ENCODE peak calls at places on chromosome 6, in nine cellular contexts. One of them, this sample, is unnamed.

GRCh38 chr6:27772261-27773001 is 139.8 kb downstream of the OR2B2 start:
- DNase-seq in NCI-H526 treated with DMSO at 0.1 percent for 48 hours: peak; percentile 56
- DNase-seq in activated CD8-positive, alpha-beta memory T cell treated with anti-CD3 and anti-CD28 coated beads for 1 hour: no peak
- DNase-seq in A549: peak; percentile 58
- DNase-seq in neural crest cell: peak; percentile 89
- DNase-seq in AG04450: peak; percentile 66
- DNase-seq in nucleus accumbens: peak; percentile 47
- DNase-seq in Ammon's horn: peak; percentile 86
- DNase-seq in effector CD4-positive, alpha-beta T cell: peak; percentile 80
- DNase-seq in this sample: peak; percentile 88

GRCh38 chr6:45554596-45554995 is 176.9 kb upstream of the SUPT3H start:
- DNase-seq in Ammon's horn: no peak
- DNase-seq in NCI-H526 treated with DMSO at 0.1 percent for 48 hours: no peak
- DNase-seq in AG04450: no peak
- DNase-seq in nucleus accumbens: no peak
- DNase-seq in A549: no peak
- DNase-seq in neural crest cell: no peak
- DNase-seq in activated CD8-positive, alpha-beta memory T cell treated with anti-CD3 and anti-CD28 coated beads for 1 hour: no peak
- DNase-seq in effector CD4-positive, alpha-beta T cell: no peak
- DNase-seq in this sample: no peak

GRCh38 chr6:125953502-125953875 is 3.1 kb upstream of the HINT3 start:
- DNase-seq in A549: no peak
- DNase-seq in effector CD4-positive, alpha-beta T cell: no peak
- DNase-seq in activated CD8-positive, alpha-beta memory T cell treated with anti-CD3 and anti-CD28 coated beads for 1 hour: no peak
- DNase-seq in AG04450: no peak
- DNase-seq in nucleus accumbens: no peak
- DNase-seq in NCI-H526 treated with DMSO at 0.1 percent for 48 hours: peak; percentile 52
- DNase-seq in neural crest cell: no peak
- DNase-seq in Ammon's horn: no peak
- DNase-seq in this sample: no peak

GRCh38 chr6:10099086-10099499 is 315.8 kb downstream of the TFAP2A start:
- DNase-seq in A549: no peak
- DNase-seq in effector CD4-positive, alpha-beta T cell: no peak
- DNase-seq in NCI-H526 treated with DMSO at 0.1 percent for 48 hours: peak; percentile 63
- DNase-seq in activated CD8-positive, alpha-beta memory T cell treated with anti-CD3 and anti-CD28 coated beads for 1 hour: no peak
- DNase-seq in nucleus accumbens: no peak
- DNase-seq in AG04450: no peak
- DNase-seq in neural crest cell: no peak
- DNase-seq in Ammon's horn: peak; percentile 48
- DNase-seq in this sample: no peak

GRCh38 chr6:46491201-46491788 is at the start of gene RCAN2:
- DNase-seq in Ammon's horn: peak; percentile 64
- DNase-seq in neural crest cell: peak; percentile 52
- DNase-seq in nucleus accumbens: peak; percentile 60
- DNase-seq in activated CD8-positive, alpha-beta memory T cell treated with anti-CD3 and anti-CD28 coated beads for 1 hour: no peak
- DNase-seq in A549: peak; percentile 15
- DNase-seq in AG04450: no peak
- DNase-seq in NCI-H526 treated with DMSO at 0.1 percent for 48 hours: peak; percentile 80
- DNase-seq in effector CD4-positive, alpha-beta T cell: no peak
- DNase-seq in this sample: peak; percentile 7

GRCh38 chr6:117222861-117223260 is 42.5 kb upstream of the VGLL2 start:
- DNase-seq in effector CD4-positive, alpha-beta T cell: no peak
- DNase-seq in NCI-H526 treated with DMSO at 0.1 percent for 48 hours: no peak
- DNase-seq in A549: no peak
- DNase-seq in neural crest cell: no peak
- DNase-seq in Ammon's horn: no peak
- DNase-seq in activated CD8-positive, alpha-beta memory T cell treated with anti-CD3 and anti-CD28 coated beads for 1 hour: no peak
- DNase-seq in AG04450: no peak
- DNase-seq in nucleus accumbens: no peak
- DNase-seq in this sample: no peak

GRCh38 chr6:143125896-143126573 is 65.3 kb downstream of the AIG1 start:
- DNase-seq in Ammon's horn: no peak
- DNase-seq in A549: no peak
- DNase-seq in activated CD8-positive, alpha-beta memory T cell treated with anti-CD3 and anti-CD28 coated beads for 1 hour: no peak
- DNase-seq in AG04450: no peak
- DNase-seq in NCI-H526 treated with DMSO at 0.1 percent for 48 hours: no peak
- DNase-seq in effector CD4-positive, alpha-beta T cell: no peak
- DNase-seq in neural crest cell: no peak
- DNase-seq in nucleus accumbens: no peak
- DNase-seq in this sample: no peak

GRCh38 chr6:6178795-6179194 is 141.7 kb downstream of the F13A1 start:
- DNase-seq in Ammon's horn: peak; percentile 25
- DNase-seq in neural crest cell: no peak
- DNase-seq in NCI-H526 treated with DMSO at 0.1 percent for 48 hours: no peak
- DNase-seq in A549: no peak
- DNase-seq in activated CD8-positive, alpha-beta memory T cell treated with anti-CD3 and anti-CD28 coated beads for 1 hour: no peak
- DNase-seq in effector CD4-positive, alpha-beta T cell: no peak
- DNase-seq in nucleus accumbens: no peak
- DNase-seq in AG04450: no peak
- DNase-seq in this sample: no peak

GRCh38 chr6:161547617-161548016 is 273.8 kb upstream of the AGPAT4 start:
- DNase-seq in A549: no peak
- DNase-seq in neural crest cell: no peak
- DNase-seq in Ammon's horn: no peak
- DNase-seq in nucleus accumbens: no peak
- DNase-seq in activated CD8-positive, alpha-beta memory T cell treated with anti-CD3 and anti-CD28 coated beads for 1 hour: no peak
- DNase-seq in AG04450: no peak
- DNase-seq in NCI-H526 treated with DMSO at 0.1 percent for 48 hours: no peak
- DNase-seq in effector CD4-positive, alpha-beta T cell: no peak
- DNase-seq in this sample: no peak

GRCh38 chr6:12602342-12602741 is 114.2 kb upstream of the PHACTR1 start:
- DNase-seq in nucleus accumbens: no peak
- DNase-seq in NCI-H526 treated with DMSO at 0.1 percent for 48 hours: peak; percentile 67
- DNase-seq in AG04450: no peak
- DNase-seq in activated CD8-positive, alpha-beta memory T cell treated with anti-CD3 and anti-CD28 coated beads for 1 hour: no peak
- DNase-seq in A549: no peak
- DNase-seq in neural crest cell: no peak
- DNase-seq in effector CD4-positive, alpha-beta T cell: no peak
- DNase-seq in Ammon's horn: no peak
- DNase-seq in this sample: no peak